ENCODE peak calls at places on chromosomes 16 and 17, in four cellular contexts. One of them, this sample, is unnamed.

GRCh38 chr17:65137076-65137935 is at the start of gene RGS9:
- DNase-seq in Panc1: no peak
- DNase-seq in pancreas: peak
- DNase-seq in esophagus squamous epithelium: peak
- DNase-seq in this sample: peak

GRCh38 chr16:81873843-81874752 is 95.0 kb downstream of the PLCG2 start:
- DNase-seq in Panc1: no peak
- DNase-seq in pancreas: no peak
- DNase-seq in esophagus squamous epithelium: no peak
- DNase-seq in this sample: peak

GRCh38 chr16:85905110-85906095 is 6.4 kb downstream of the IRF8 start:
- DNase-seq in Panc1: no peak
- DNase-seq in pancreas: no peak
- DNase-seq in esophagus squamous epithelium: no peak
- DNase-seq in this sample: no peak

GRCh38 chr16:21158208-21159110 is at the start of gene LDAF1:
- DNase-seq in Panc1: no peak
- DNase-seq in pancreas: peak
- DNase-seq in esophagus squamous epithelium: peak
- DNase-seq in this sample: peak

GRCh38 chr16:8044796-8045195 is 545.5 kb downstream of the TMEM114 start:
- DNase-seq in Panc1: no peak
- DNase-seq in pancreas: no peak
- DNase-seq in esophagus squamous epithelium: no peak
- DNase-seq in this sample: no peak

GRCh38 chr17:28698253-28698941 is 13.3 kb downstream of the PROCA1 start:
- DNase-seq in Panc1: no peak
- DNase-seq in pancreas: no peak
- DNase-seq in esophagus squamous epithelium: no peak
- DNase-seq in this sample: no peak

GRCh38 chr16:87658564-87659225 is 56.4 kb downstream of the JPH3 start:
- DNase-seq in Panc1: no peak
- DNase-seq in pancreas: no peak
- DNase-seq in esophagus squamous epithelium: no peak
- DNase-seq in this sample: no peak

GRCh38 chr17:13540546-13540945 is 61.2 kb downstream of the HS3ST3A1 start:
- DNase-seq in Panc1: no peak
- DNase-seq in pancreas: no peak
- DNase-seq in esophagus squamous epithelium: no peak
- DNase-seq in this sample: no peak

GRCh38 chr17:81903415-81903831 is 1.4 kb downstream of the NPB start:
- DNase-seq in Panc1: no peak
- DNase-seq in pancreas: peak
- DNase-seq in esophagus squamous epithelium: no peak
- DNase-seq in this sample: no peak

GRCh38 chr17:81901167-81902022 is 643 bp upstream of the NPB start:
- DNase-seq in Panc1: no peak
- DNase-seq in pancreas: peak
- DNase-seq in esophagus squamous epithelium: no peak
- DNase-seq in this sample: no peak

GRCh38 chr17:81900181-81900820 is 1.7 kb upstream of the NPB start:
- DNase-seq in Panc1: no peak
- DNase-seq in pancreas: peak
- DNase-seq in esophagus squamous epithelium: no peak
- DNase-seq in this sample: no peak

GRCh38 chr17:81902653-81903414 is 796 bp downstream of the NPB start:
- DNase-seq in Panc1: no peak
- DNase-seq in pancreas: peak
- DNase-seq in esophagus squamous epithelium: no peak
- DNase-seq in this sample: no peak

DNA sequence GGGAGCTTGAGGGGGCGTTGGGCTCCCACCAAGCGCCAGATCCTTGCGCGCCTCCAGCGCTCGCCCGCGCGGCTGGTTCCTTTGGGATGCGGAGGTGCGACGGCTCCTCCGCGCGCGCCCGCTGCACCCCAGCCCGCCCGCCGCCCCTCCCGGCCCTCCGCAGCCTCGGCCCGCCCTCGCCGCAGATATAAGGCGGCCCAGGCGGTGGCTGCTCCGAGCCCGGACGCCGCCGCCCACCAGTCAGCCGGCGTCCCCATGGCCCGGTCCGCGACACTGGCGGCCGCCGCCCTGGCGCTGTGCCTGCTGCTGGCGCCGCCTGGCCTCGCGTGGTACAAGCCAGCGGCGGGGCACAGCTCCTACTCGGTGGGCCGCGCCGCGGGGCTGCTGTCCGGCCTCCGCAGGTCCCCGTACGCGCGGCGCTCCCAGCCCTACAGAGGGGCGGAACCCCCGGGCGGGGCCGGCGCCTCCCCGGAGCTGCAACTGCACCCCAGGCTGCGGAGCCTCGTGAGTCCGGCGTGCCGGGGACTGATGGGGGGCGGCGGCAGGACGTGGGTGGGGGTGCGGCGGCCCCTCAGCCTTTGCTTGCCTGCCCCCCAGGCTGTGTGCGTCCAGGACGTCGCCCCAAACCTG is at the start of gene NPB:
- DNase-seq in Panc1: no peak
- DNase-seq in pancreas: peak
- DNase-seq in esophagus squamous epithelium: no peak
- DNase-seq in this sample: no peak
- H3K27ac ChIP-seq in Panc1: no peak
- H3K27ac ChIP-seq in pancreas: no peak
- H3K27ac ChIP-seq in esophagus squamous epithelium: peak
- H3K27ac ChIP-seq in this sample: peak

GRCh38 chr16:67529639-67530012 is 997 bp downstream of the RIPOR1 start:
- DNase-seq in Panc1: no peak
- DNase-seq in pancreas: peak
- DNase-seq in esophagus squamous epithelium: no peak
- DNase-seq in this sample: no peak

GRCh38 chr16:67528870-67529638 is 425 bp downstream of the RIPOR1 start:
- DNase-seq in Panc1: no peak
- DNase-seq in pancreas: peak
- DNase-seq in esophagus squamous epithelium: no peak
- DNase-seq in this sample: peak

GRCh38 chr16:67526149-67526732 is 2.4 kb upstream of the RIPOR1 start:
- DNase-seq in Panc1: no peak
- DNase-seq in pancreas: no peak
- DNase-seq in esophagus squamous epithelium: no peak
- DNase-seq in this sample: peak

GRCh38 chr16:67530013-67530939 is 1.6 kb downstream of the RIPOR1 start:
- DNase-seq in Panc1: no peak
- DNase-seq in pancreas: peak
- DNase-seq in esophagus squamous epithelium: no peak
- DNase-seq in this sample: no peak

GRCh38 chr16:67528222-67528869 is at the start of gene RIPOR1:
- DNase-seq in Panc1: no peak
- DNase-seq in pancreas: peak
- DNase-seq in esophagus squamous epithelium: no peak
- DNase-seq in this sample: no peak
- TF ChIP-seq CTCF in Panc1: no peak
- TF ChIP-seq CTCF in pancreas: no peak
- TF ChIP-seq CTCF in esophagus squamous epithelium: no peak
- TF ChIP-seq CTCF in this sample: no peak

GRCh38 chr17:57577751-57578607 is 167.1 kb downstream of the CCDC182 start:
- DNase-seq in Panc1: no peak
- DNase-seq in pancreas: no peak
- DNase-seq in esophagus squamous epithelium: no peak
- DNase-seq in this sample: no peak

GRCh38 chr17:57582881-57583756 is 162.0 kb downstream of the CCDC182 start:
- DNase-seq in Panc1: no peak
- DNase-seq in pancreas: no peak
- DNase-seq in esophagus squamous epithelium: no peak
- DNase-seq in this sample: no peak

GRCh38 chr17:57579245-57579644 is 165.9 kb downstream of the CCDC182 start:
- DNase-seq in Panc1: no peak
- DNase-seq in pancreas: no peak
- DNase-seq in esophagus squamous epithelium: no peak
- DNase-seq in this sample: no peak

GRCh38 chr17:57578608-57578990 is 166.5 kb downstream of the CCDC182 start:
- DNase-seq in Panc1: no peak
- DNase-seq in pancreas: no peak
- DNase-seq in esophagus squamous epithelium: no peak
- DNase-seq in this sample: no peak

GRCh38 chr17:57580055-57580739 is 164.9 kb downstream of the CCDC182 start:
- DNase-seq in Panc1: no peak
- DNase-seq in pancreas: no peak
- DNase-seq in esophagus squamous epithelium: no peak
- DNase-seq in this sample: no peak
- H3K27ac ChIP-seq in Panc1: no peak
- H3K27ac ChIP-seq in pancreas: no peak
- H3K27ac ChIP-seq in esophagus squamous epithelium: no peak
- H3K27ac ChIP-seq in this sample: no peak

GRCh38 chr17:39704821-39705551 is 5.1 kb downstream of the ERBB2 start:
- DNase-seq in Panc1: no peak
- DNase-seq in pancreas: peak
- DNase-seq in esophagus squamous epithelium: no peak
- DNase-seq in this sample: no peak
- TF ChIP-seq CTCF in Panc1: no peak
- TF ChIP-seq CTCF in pancreas: no peak
- TF ChIP-seq CTCF in esophagus squamous epithelium: peak
- TF ChIP-seq CTCF in this sample: no peak

GRCh38 chr17:82973456-82974135 is 105.8 kb upstream of the METRNL start:
- DNase-seq in Panc1: no peak
- DNase-seq in pancreas: no peak
- DNase-seq in esophagus squamous epithelium: no peak
- DNase-seq in this sample: no peak

GRCh38 chr17:82974136-82974952 is 105.1 kb upstream of the METRNL start:
- DNase-seq in Panc1: no peak
- DNase-seq in pancreas: peak
- DNase-seq in esophagus squamous epithelium: no peak
- DNase-seq in this sample: no peak

GRCh38 chr17:82970818-82971610 is 108.4 kb upstream of the METRNL start:
- DNase-seq in Panc1: no peak
- DNase-seq in pancreas: no peak
- DNase-seq in esophagus squamous epithelium: no peak
- DNase-seq in this sample: no peak

GRCh38 chr17:82970067-82970466 is 109.3 kb upstream of the METRNL start:
- DNase-seq in Panc1: no peak
- DNase-seq in pancreas: no peak
- DNase-seq in esophagus squamous epithelium: no peak
- DNase-seq in this sample: no peak

GRCh38 chr17:82972836-82973372 is 106.5 kb upstream of the METRNL start:
- DNase-seq in Panc1: no peak
- DNase-seq in pancreas: no peak
- DNase-seq in esophagus squamous epithelium: no peak
- DNase-seq in this sample: no peak
- H3K27ac ChIP-seq in Panc1: no peak
- H3K27ac ChIP-seq in pancreas: no peak
- H3K27ac ChIP-seq in esophagus squamous epithelium: no peak
- H3K27ac ChIP-seq in this sample: no peak

DNA sequence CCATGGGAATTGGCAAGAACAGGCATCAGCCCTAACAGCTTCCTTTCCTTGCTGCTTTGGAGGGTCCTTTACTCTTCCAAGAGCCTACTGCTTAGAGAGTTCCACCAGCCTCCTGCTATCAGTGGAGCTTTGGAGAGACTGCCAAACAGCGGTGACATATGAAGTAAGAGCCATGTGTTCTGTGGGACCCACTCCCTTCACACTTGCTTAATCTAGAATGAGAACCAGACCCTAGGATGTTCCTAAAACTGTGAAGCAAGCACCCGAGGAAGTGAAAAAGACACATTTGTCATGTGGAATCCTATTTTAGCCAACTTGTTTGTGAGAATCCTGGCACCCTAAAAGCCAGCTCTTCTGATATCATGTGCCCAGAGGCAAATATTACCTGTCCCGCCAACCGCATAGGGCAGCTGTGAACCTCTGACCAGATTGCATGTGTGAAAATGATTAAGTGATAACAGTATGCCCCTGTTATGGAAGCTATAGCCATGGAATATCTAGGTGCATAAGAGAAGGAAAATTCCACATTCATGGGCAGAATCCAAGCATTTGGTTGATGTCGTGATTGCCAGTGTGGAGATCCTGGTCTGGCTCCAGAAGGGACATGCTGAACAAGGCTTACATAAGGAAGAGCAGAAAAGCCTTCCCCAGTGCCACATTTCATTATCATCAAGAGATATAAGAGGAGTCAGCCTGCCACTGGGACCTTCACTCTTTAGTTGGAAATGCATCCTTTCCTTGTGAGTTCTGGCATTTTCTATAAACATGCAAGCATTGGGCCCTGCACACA is 18.7 kb downstream of the RCVRN start:
- DNase-seq in Panc1: no peak
- DNase-seq in pancreas: no peak
- DNase-seq in esophagus squamous epithelium: no peak
- DNase-seq in this sample: no peak
- TF ChIP-seq CTCF in Panc1: no peak
- TF ChIP-seq CTCF in pancreas: no peak
- TF ChIP-seq CTCF in esophagus squamous epithelium: no peak
- TF ChIP-seq CTCF in this sample: no peak